ENCODE peak calls at places on chromosome 15, in nine cellular contexts. One of them, this sample, is unnamed.
A peak's percentile ranks its signal among the peaks of the same experiment; 100 is the strongest.

GRCh38 chr15:95883064-95883463 is 447.4 kb upstream of the NR2F2 start:
- DNase-seq in adrenal gland: no peak
- DNase-seq in IMR-90: no peak
- DNase-seq in astrocyte: no peak
- DNase-seq in H1: peak; percentile 47
- DNase-seq in bronchial epithelial cell: no peak
- DNase-seq in fibroblast of lung: no peak
- DNase-seq in GM12878: no peak
- DNase-seq in cardiac muscle cell: no peak
- DNase-seq in this sample: no peak

GRCh38 chr15:71195242-71195641 is 80.0 kb downstream of the THSD4 start:
- DNase-seq in adrenal gland: no peak
- DNase-seq in IMR-90: no peak
- DNase-seq in astrocyte: no peak
- DNase-seq in H1: peak; percentile 46
- DNase-seq in bronchial epithelial cell: peak; percentile 5
- DNase-seq in fibroblast of lung: no peak
- DNase-seq in GM12878: no peak
- DNase-seq in cardiac muscle cell: peak; percentile 16
- DNase-seq in this sample: no peak

GRCh38 chr15:28914483-28915023 is 28.8 kb downstream of the APBA2 start:
- DNase-seq in adrenal gland: no peak
- DNase-seq in IMR-90: no peak
- DNase-seq in astrocyte: no peak
- DNase-seq in H1: no peak
- DNase-seq in bronchial epithelial cell: no peak
- DNase-seq in fibroblast of lung: no peak
- DNase-seq in GM12878: no peak
- DNase-seq in cardiac muscle cell: no peak
- DNase-seq in this sample: no peak

GRCh38 chr15:99438222-99438592 is 127.6 kb upstream of the MEF2A start:
- DNase-seq in adrenal gland: no peak
- DNase-seq in IMR-90: no peak
- DNase-seq in astrocyte: no peak
- DNase-seq in H1: no peak
- DNase-seq in bronchial epithelial cell: no peak
- DNase-seq in fibroblast of lung: no peak
- DNase-seq in GM12878: no peak
- DNase-seq in cardiac muscle cell: no peak
- DNase-seq in this sample: no peak

GRCh38 chr15:27454281-27455060 is 483.5 kb downstream of the GABRG3 start:
- DNase-seq in adrenal gland: no peak
- DNase-seq in IMR-90: peak; percentile 54
- DNase-seq in astrocyte: peak; percentile 96
- DNase-seq in H1: no peak
- DNase-seq in bronchial epithelial cell: peak; percentile 92
- DNase-seq in fibroblast of lung: peak; percentile 74
- DNase-seq in GM12878: no peak
- DNase-seq in cardiac muscle cell: peak; percentile 32
- DNase-seq in this sample: no peak

GRCh38 chr15:89666147-89666857 is 11.0 kb upstream of the KIF7 start:
- DNase-seq in adrenal gland: no peak
- DNase-seq in IMR-90: no peak
- DNase-seq in astrocyte: no peak
- DNase-seq in H1: no peak
- DNase-seq in bronchial epithelial cell: no peak
- DNase-seq in fibroblast of lung: no peak
- DNase-seq in GM12878: no peak
- DNase-seq in cardiac muscle cell: no peak
- DNase-seq in this sample: no peak

GRCh38 chr15:72237286-72238224 is 6.6 kb upstream of the PKM start:
- DNase-seq in adrenal gland: peak; percentile 91
- DNase-seq in IMR-90: peak; percentile 98
- DNase-seq in astrocyte: peak; percentile 97
- DNase-seq in H1: no peak
- DNase-seq in bronchial epithelial cell: peak; percentile 98
- DNase-seq in fibroblast of lung: peak; percentile 97
- DNase-seq in GM12878: peak; percentile 51
- DNase-seq in cardiac muscle cell: peak; percentile 97
- DNase-seq in this sample: peak; percentile 36

GRCh38 chr15:62391565-62392262 is 226.6 kb upstream of the C2CD4B start:
- DNase-seq in adrenal gland: peak; percentile 42
- DNase-seq in IMR-90: peak; percentile 34
- DNase-seq in astrocyte: peak; percentile 51
- DNase-seq in H1: peak; percentile 73
- DNase-seq in bronchial epithelial cell: no peak
- DNase-seq in fibroblast of lung: peak; percentile 64
- DNase-seq in GM12878: no peak
- DNase-seq in cardiac muscle cell: peak; percentile 64
- DNase-seq in this sample: peak; percentile 56

GRCh38 chr15:58369261-58369699 is 62.5 kb upstream of the LIPC start:
- DNase-seq in adrenal gland: no peak
- DNase-seq in IMR-90: peak; percentile 95
- DNase-seq in astrocyte: peak; percentile 92
- DNase-seq in H1: no peak
- DNase-seq in bronchial epithelial cell: no peak
- DNase-seq in fibroblast of lung: peak; percentile 51
- DNase-seq in GM12878: no peak
- DNase-seq in cardiac muscle cell: peak; percentile 87
- DNase-seq in this sample: no peak

GRCh38 chr15:46682969-46683791 is 1034.1 kb upstream of the SEMA6D start:
- DNase-seq in adrenal gland: no peak
- DNase-seq in IMR-90: no peak
- DNase-seq in astrocyte: no peak
- DNase-seq in H1: no peak
- DNase-seq in bronchial epithelial cell: no peak
- DNase-seq in fibroblast of lung: no peak
- DNase-seq in GM12878: no peak
- DNase-seq in cardiac muscle cell: no peak
- DNase-seq in this sample: no peak

GRCh38 chr15:52251144-52251860 is 44.3 kb downstream of the MYO5C start:
- DNase-seq in adrenal gland: no peak
- DNase-seq in IMR-90: peak; percentile 23
- DNase-seq in astrocyte: peak; percentile 42
- DNase-seq in H1: no peak
- DNase-seq in bronchial epithelial cell: peak; percentile 43
- DNase-seq in fibroblast of lung: no peak
- DNase-seq in GM12878: no peak
- DNase-seq in cardiac muscle cell: no peak
- DNase-seq in this sample: no peak

GRCh38 chr15:91348812-91349500 is 248.9 kb downstream of the SV2B start:
- DNase-seq in adrenal gland: no peak
- DNase-seq in IMR-90: no peak
- DNase-seq in astrocyte: peak; percentile 49
- DNase-seq in H1: no peak
- DNase-seq in bronchial epithelial cell: peak; percentile 1
- DNase-seq in fibroblast of lung: no peak
- DNase-seq in GM12878: no peak
- DNase-seq in cardiac muscle cell: no peak
- DNase-seq in this sample: no peak

GRCh38 chr15:72236381-72237285 is 5.6 kb upstream of the PKM start:
- DNase-seq in adrenal gland: no peak
- DNase-seq in IMR-90: peak; percentile 19
- DNase-seq in astrocyte: no peak
- DNase-seq in H1: no peak
- DNase-seq in bronchial epithelial cell: peak; percentile 8
- DNase-seq in fibroblast of lung: peak; percentile 3
- DNase-seq in GM12878: no peak
- DNase-seq in cardiac muscle cell: no peak
- DNase-seq in this sample: no peak

GRCh38 chr15:86837631-86838030 is 758.0 kb downstream of the AGBL1 start:
- DNase-seq in adrenal gland: no peak
- DNase-seq in IMR-90: no peak
- DNase-seq in astrocyte: peak; percentile 72
- DNase-seq in H1: no peak
- DNase-seq in bronchial epithelial cell: no peak
- DNase-seq in fibroblast of lung: peak; percentile 11
- DNase-seq in GM12878: no peak
- DNase-seq in cardiac muscle cell: no peak
- DNase-seq in this sample: no peak

GRCh38 chr15:72936691-72937679 is 115.3 kb upstream of the NEO1 start:
- DNase-seq in adrenal gland: no peak
- DNase-seq in IMR-90: no peak
- DNase-seq in astrocyte: no peak
- DNase-seq in H1: no peak
- DNase-seq in bronchial epithelial cell: no peak
- DNase-seq in fibroblast of lung: no peak
- DNase-seq in GM12878: no peak
- DNase-seq in cardiac muscle cell: no peak
- DNase-seq in this sample: no peak

DNA sequence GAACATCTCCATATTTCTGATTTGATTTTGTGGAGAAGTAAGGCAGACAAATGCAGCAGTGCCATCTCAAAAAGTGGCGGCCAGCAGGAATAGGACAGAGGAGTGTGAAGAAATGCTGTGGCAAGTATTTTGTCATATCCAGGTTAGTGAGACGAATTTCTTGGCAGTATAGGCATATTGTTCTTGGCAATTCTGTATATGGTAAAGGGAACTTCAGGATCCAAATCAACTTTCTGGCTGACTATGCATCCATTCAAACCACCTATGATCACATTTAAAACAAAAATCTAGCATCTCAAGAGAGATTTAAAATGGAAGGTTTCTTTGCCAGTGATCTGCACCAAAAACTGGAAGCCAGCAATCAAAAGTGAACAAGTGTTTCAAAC is 228.0 kb downstream of the DTWD1 start:
- DNase-seq in adrenal gland: no peak
- DNase-seq in IMR-90: no peak
- DNase-seq in astrocyte: no peak
- DNase-seq in H1: no peak
- DNase-seq in bronchial epithelial cell: no peak
- DNase-seq in fibroblast of lung: peak; percentile 42
- DNase-seq in GM12878: no peak
- DNase-seq in cardiac muscle cell: peak; percentile 43
- DNase-seq in this sample: no peak
- H3K4me3 ChIP-seq in adrenal gland: no peak overlapping the region
- H3K4me3 ChIP-seq in IMR-90: no peak overlapping the region
- H3K4me3 ChIP-seq in astrocyte: no peak overlapping the region
- H3K4me3 ChIP-seq in H1: no peak overlapping the region
- H3K4me3 ChIP-seq in bronchial epithelial cell: no peak overlapping the region
- H3K4me3 ChIP-seq in fibroblast of lung: no peak overlapping the region
- H3K4me3 ChIP-seq in GM12878: no peak overlapping the region
- H3K4me3 ChIP-seq in cardiac muscle cell: no peak overlapping the region
- H3K4me3 ChIP-seq in this sample: no peak overlapping the region

GRCh38 chr15:33994005-33994615 is 25.8 kb downstream of the CHRM5 start:
- DNase-seq in adrenal gland: no peak
- DNase-seq in IMR-90: peak; percentile 51
- DNase-seq in astrocyte: peak; percentile 18
- DNase-seq in H1: peak; percentile 60
- DNase-seq in bronchial epithelial cell: peak; percentile 22
- DNase-seq in fibroblast of lung: peak; percentile 49
- DNase-seq in GM12878: no peak
- DNase-seq in cardiac muscle cell: peak; percentile 57
- DNase-seq in this sample: no peak
- TF ChIP-seq CTCF in adrenal gland: no peak
- TF ChIP-seq CTCF in IMR-90: peak; percentile 60
- TF ChIP-seq CTCF in astrocyte: peak; percentile 40
- TF ChIP-seq CTCF in H1: peak; percentile 60
- TF ChIP-seq CTCF in bronchial epithelial cell: peak; percentile 48
- TF ChIP-seq CTCF in fibroblast of lung: peak; percentile 60
- TF ChIP-seq CTCF in GM12878: peak; percentile 47
- TF ChIP-seq CTCF in cardiac muscle cell: peak; percentile 55
- TF ChIP-seq CTCF in this sample: peak; percentile 57

GRCh38 chr15:33960160-33960559 is 8.1 kb upstream of the CHRM5 start:
- DNase-seq in adrenal gland: no peak
- DNase-seq in IMR-90: no peak
- DNase-seq in astrocyte: no peak
- DNase-seq in H1: no peak
- DNase-seq in bronchial epithelial cell: no peak
- DNase-seq in fibroblast of lung: no peak
- DNase-seq in GM12878: no peak
- DNase-seq in cardiac muscle cell: peak; percentile 28
- DNase-seq in this sample: no peak

GRCh38 chr15:33963831-33964664 is 4.2 kb upstream of the CHRM5 start:
- DNase-seq in adrenal gland: no peak
- DNase-seq in IMR-90: peak; percentile 37
- DNase-seq in astrocyte: peak; percentile 29
- DNase-seq in H1: no peak
- DNase-seq in bronchial epithelial cell: peak; percentile 41
- DNase-seq in fibroblast of lung: peak; percentile 56
- DNase-seq in GM12878: no peak
- DNase-seq in cardiac muscle cell: peak; percentile 66
- DNase-seq in this sample: no peak

GRCh38 chr15:33968224-33968623 is at the start of gene CHRM5:
- DNase-seq in adrenal gland: no peak
- DNase-seq in IMR-90: no peak
- DNase-seq in astrocyte: no peak
- DNase-seq in H1: no peak
- DNase-seq in bronchial epithelial cell: no peak
- DNase-seq in fibroblast of lung: no peak
- DNase-seq in GM12878: no peak
- DNase-seq in cardiac muscle cell: no peak
- DNase-seq in this sample: no peak

DNA sequence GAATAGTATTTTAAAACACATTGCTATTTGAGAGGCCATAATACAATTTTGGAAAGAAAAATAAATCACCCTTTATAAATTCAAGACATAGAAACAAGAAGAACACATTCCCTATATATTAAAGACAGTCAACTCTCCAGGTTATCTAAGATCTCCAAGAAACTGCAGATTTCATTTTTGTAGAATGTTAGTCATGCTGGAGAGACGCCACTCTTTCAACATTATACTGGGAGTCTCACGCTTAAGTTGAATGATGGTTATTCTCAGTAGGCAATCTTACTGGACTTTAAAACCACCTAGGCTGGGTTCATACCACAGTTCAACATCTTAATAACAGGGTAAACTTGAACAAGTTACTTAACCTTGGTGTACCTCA is 3.6 kb upstream of the CHRM5 start:
- DNase-seq in adrenal gland: no peak
- DNase-seq in IMR-90: peak; percentile 12
- DNase-seq in astrocyte: peak; percentile 55
- DNase-seq in H1: no peak
- DNase-seq in bronchial epithelial cell: no peak
- DNase-seq in fibroblast of lung: no peak
- DNase-seq in GM12878: no peak
- DNase-seq in cardiac muscle cell: no peak
- DNase-seq in this sample: no peak
- H3K27me3 ChIP-seq in adrenal gland: no peaks in the 10 kb centered on the region
- H3K27me3 ChIP-seq in IMR-90: no peaks in the 10 kb centered on the region
- H3K27me3 ChIP-seq in astrocyte: no peaks in the 10 kb centered on the region
- H3K27me3 ChIP-seq in H1: no peaks in the 10 kb centered on the region
- H3K27me3 ChIP-seq in bronchial epithelial cell: no peaks in the 10 kb centered on the region
- H3K27me3 ChIP-seq in fibroblast of lung: no peaks in the 10 kb centered on the region
- H3K27me3 ChIP-seq in GM12878: no peaks in the 10 kb centered on the region
- H3K27me3 ChIP-seq in cardiac muscle cell: no peaks in the 10 kb centered on the region
- H3K27me3 ChIP-seq in this sample: no peaks in the 10 kb centered on the region

DNA sequence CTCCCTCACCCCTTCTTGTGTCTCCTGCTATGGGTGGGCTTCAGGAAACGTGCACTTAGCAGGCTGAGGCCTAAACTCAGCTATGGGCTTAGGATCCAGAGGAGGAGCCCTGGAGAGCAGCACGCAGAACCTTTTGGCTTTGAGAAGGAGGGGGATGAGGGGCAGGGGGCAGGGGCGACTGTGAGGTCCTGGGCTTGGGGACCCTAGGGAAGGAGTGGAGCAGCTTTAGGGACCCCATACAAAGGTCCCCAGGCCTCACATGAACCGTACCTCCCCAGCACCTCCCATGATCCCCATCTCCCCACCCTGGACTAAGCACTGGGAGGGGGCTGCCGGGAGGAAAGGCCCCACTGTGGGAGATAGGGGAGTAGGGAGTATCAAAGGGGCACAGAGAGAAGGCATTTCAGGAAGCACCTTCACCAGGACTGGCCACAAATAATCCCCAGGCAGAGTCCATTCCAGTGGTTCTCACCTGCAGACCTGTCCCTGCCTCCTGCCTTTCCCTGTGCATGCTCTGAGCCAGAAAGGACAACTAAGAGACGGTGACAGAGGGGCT is 62.0 kb upstream of the KLF13 start:
- DNase-seq in adrenal gland: peak; percentile 5
- DNase-seq in IMR-90: no peak
- DNase-seq in astrocyte: no peak
- DNase-seq in H1: no peak
- DNase-seq in bronchial epithelial cell: no peak
- DNase-seq in fibroblast of lung: no peak
- DNase-seq in GM12878: no peak
- DNase-seq in cardiac muscle cell: no peak
- DNase-seq in this sample: no peak
- H3K4me3 ChIP-seq in adrenal gland: no peak overlapping the region
- H3K4me3 ChIP-seq in IMR-90: no peak overlapping the region
- H3K4me3 ChIP-seq in astrocyte: no peak overlapping the region
- H3K4me3 ChIP-seq in H1: no peak overlapping the region
- H3K4me3 ChIP-seq in bronchial epithelial cell: no peak overlapping the region
- H3K4me3 ChIP-seq in fibroblast of lung: no peak overlapping the region
- H3K4me3 ChIP-seq in GM12878: no peak overlapping the region
- H3K4me3 ChIP-seq in cardiac muscle cell: no peak overlapping the region
- H3K4me3 ChIP-seq in this sample: no peak overlapping the region

This sample was measured in GM06990.